ENCODE peak calls at places on chromosomes 16 and 17, in eight cellular contexts. Z is COR-L47; V is fibroblast of the aortic adventitia; C is OCI-LY7; A is G401; K is activated T-cell treated with anti-CD3 and anti-CD28 coated beads, Interleukin-2, amount 50 U/mL, for 72 hours; J is stimulated activated CD4-positive, alpha-beta T cell treated with anti-CD3 and anti-CD28 coated beads, Interleukin-15, amount 100 ng/mL, for 48 hours; H is CD4-positive, CD25-positive, alpha-beta regulatory T cell. R is an unnamed sample.

GRCh38 chr17:76027159-76027839 is at the start of gene EVPL:
- DNase-seq in Z (no peak), V (no peak), C (no peak), A (no peak), K (no peak), J (no peak), H (no peak), R (peak; percentile 95)

GRCh38 chr16:566475-567361 is at the start of gene NHLRC4:
- DNase-seq in Z (no peak), V (peak; percentile 61), C (peak; percentile 90), A (no peak), K (peak; percentile 72), J (no peak), H (peak; percentile 56), R (no peak)

GRCh38 chr16:4067262-4068001 is 48.8 kb downstream of the ADCY9 start:
- DNase-seq in Z (no peak), V (peak; percentile 68), C (no peak), A (no peak), K (no peak), J (no peak), H (no peak), R (no peak)

GRCh38 chr17:75331671-75332070 is 42.4 kb upstream of the SLC25A19 start:
- DNase-seq in Z (no peak), V (no peak), C (peak; percentile 49), A (no peak), K (no peak), J (no peak), H (no peak), R (no peak)

GRCh38 chr16:1612320-1613111 is at the start of gene CRAMP1:
- DNase-seq in Z (no peak), V (peak; percentile 4), C (peak; percentile 24), A (no peak), K (peak; percentile 28), J (no peak), H (no peak), R (no peak)

GRCh38 chr17:1958134-1958881 is 66.8 kb downstream of the RTN4RL1 start:
- DNase-seq in Z (no peak), V (peak; percentile 32), C (no peak), A (no peak), K (no peak), J (no peak), H (no peak), R (no peak)

GRCh38 chr16:54331241-54332002 is 44.8 kb upstream of the IRX3 start:
- DNase-seq in Z (no peak), V (no peak), C (no peak), A (no peak), K (no peak), J (no peak), H (no peak), R (no peak)

GRCh38 chr16:68908000-68908313 is 64.6 kb downstream of the TANGO6 start:
- DNase-seq in Z (no peak), V (no peak), C (no peak), A (no peak), K (no peak), J (no peak), H (no peak), R (no peak)

GRCh38 chr16:27344707-27345106 is 30.9 kb downstream of the IL4R start:
- DNase-seq in Z (no peak), V (no peak), C (no peak), A (no peak), K (no peak), J (no peak), H (no peak), R (no peak)

GRCh38 chr16:55036371-55036821 is 105.7 kb downstream of the IRX5 start:
- DNase-seq in Z (no peak), V (no peak), C (no peak), A (no peak), K (no peak), J (no peak), H (no peak), R (no peak)

GRCh38 chr17:7850970-7851437 is 3.9 kb upstream of the TMEM88 start:
- DNase-seq in Z (no peak), V (no peak), C (no peak), A (no peak), K (no peak), J (no peak), H (no peak), R (peak; percentile 59)

GRCh38 chr16:17377360-17378324 is 93.1 kb downstream of the XYLT1 start:
- DNase-seq in Z (no peak), V (peak; percentile 76), C (peak; percentile 73), A (no peak), K (no peak), J (no peak), H (no peak), R (no peak)

GRCh38 chr16:17567455-17567854 is 96.7 kb upstream of the XYLT1 start:
- DNase-seq in Z (no peak), V (no peak), C (no peak), A (no peak), K (no peak), J (no peak), H (no peak), R (no peak)

GRCh38 chr17:80414508-80414802 is 512 bp upstream of the ENDOV start:
- DNase-seq in Z (no peak), V (no peak), C (peak; percentile 30), A (no peak), K (no peak), J (no peak), H (no peak), R (no peak)

GRCh38 chr17:41544497-41544896 is 16.4 kb upstream of the KRT19 start:
- DNase-seq in Z (peak; percentile 42), V (no peak), C (no peak), A (no peak), K (no peak), J (no peak), H (no peak), R (no peak)

GRCh38 chr17:77566566-77566965 is 391.9 kb upstream of the TNRC6C start:
- DNase-seq in Z (no peak), V (no peak), C (no peak), A (no peak), K (no peak), J (no peak), H (no peak), R (peak; percentile 46)

GRCh38 chr17:2484876-2485275 is 26.8 kb downstream of the METTL16 start:
- DNase-seq in Z (peak; percentile 57), V (no peak), C (no peak), A (peak; percentile 26), K (no peak), J (no peak), H (no peak), R (no peak)

GRCh38 chr17:44203731-44204452 is 4.2 kb upstream of the ATXN7L3 start:
- DNase-seq in Z (peak; percentile 37), V (peak; percentile 71), C (peak; percentile 83), A (peak; percentile 54), K (peak; percentile 66), J (no peak), H (peak; percentile 44), R (no peak)

GRCh38 chr17:27949304-27949703 is 56.1 kb upstream of the LYRM9 start:
- DNase-seq in Z (no peak), V (no peak), C (no peak), A (no peak), K (no peak), J (no peak), H (no peak), R (no peak)

GRCh38 chr17:38465420-38466345 is 37.4 kb downstream of the ARHGAP23 start:
- DNase-seq in Z (no peak), V (peak; percentile 41), C (no peak), A (peak; percentile 68), K (no peak), J (no peak), H (no peak), R (no peak)

GRCh38 chr17:76472258-76472645 is 4.8 kb downstream of the AANAT start:
- DNase-seq in Z (no peak), V (no peak), C (no peak), A (no peak), K (no peak), J (no peak), H (no peak), R (no peak)

GRCh38 chr17:27793168-27793905 is 7.0 kb downstream of the NOS2 start:
- DNase-seq in Z (peak; percentile 12), V (no peak), C (no peak), A (peak; percentile 21), K (no peak), J (no peak), H (no peak), R (no peak)

GRCh38 chr16:87723224-87723619 is 42.6 kb downstream of the KLHDC4 start:
- DNase-seq in Z (peak; percentile 96), V (peak; percentile 2), C (peak; percentile 97), A (peak; percentile 77), K (no peak), J (no peak), H (no peak), R (peak; percentile 72)

GRCh38 chr17:51496378-51496777 is 236.0 kb downstream of the UTP18 start:
- DNase-seq in Z (no peak), V (no peak), C (no peak), A (no peak), K (no peak), J (no peak), H (no peak), R (no peak)

GRCh38 chr17:32492648-32493289 is 6.0 kb downstream of the CDK5R1 start:
- DNase-seq in Z (no peak), V (no peak), C (no peak), A (peak; percentile 25), K (no peak), J (no peak), H (no peak), R (peak; percentile 51)

GRCh38 chr17:78034429-78035091 is 76.1 kb downstream of the TNRC6C start:
- DNase-seq in Z (no peak), V (peak; percentile 47), C (no peak), A (no peak), K (no peak), J (no peak), H (no peak), R (no peak)

GRCh38 chr17:742147-742793 is 9.8 kb downstream of the GEMIN4 start:
- DNase-seq in Z (no peak), V (no peak), C (no peak), A (no peak), K (no peak), J (no peak), H (no peak), R (no peak)

GRCh38 chr16:53041196-53041977 is 11.3 kb downstream of the CHD9NB start:
- DNase-seq in Z (no peak), V (peak; percentile 86), C (no peak), A (peak; percentile 75), K (no peak), J (no peak), H (no peak), R (no peak)

GRCh38 chr17:66965801-66966528 is 1.5 kb downstream of the CACNG4 start:
- DNase-seq in Z (no peak), V (no peak), C (no peak), A (no peak), K (no peak), J (no peak), H (no peak), R (no peak)

GRCh38 chr16:11586856-11587642 is at the start of gene LITAF:
- DNase-seq in Z (no peak), V (peak; percentile 29), C (peak; percentile 55), A (peak; percentile 25), K (peak; percentile 77), J (no peak), H (peak; percentile 59), R (peak; percentile 90)

GRCh38 chr17:37609170-37610040 is at the start of gene SYNRG:
- DNase-seq in Z (peak; percentile 96), V (peak; percentile 95), C (peak; percentile 97), A (peak; percentile 96), K (peak; percentile 99), J (peak; percentile 92), H (peak; percentile 95), R (peak; percentile 97)

GRCh38 chr17:8574687-8575086 is 55.8 kb downstream of the MYH10 start:
- DNase-seq in Z (no peak), V (peak; percentile 62), C (no peak), A (no peak), K (no peak), J (no peak), H (no peak), R (no peak)

GRCh38 chr16:56519459-56520250 is at the start of gene BBS2:
- DNase-seq in Z (peak; percentile 78), V (peak; percentile 80), C (peak; percentile 91), A (peak; percentile 85), K (peak; percentile 91), J (peak; percentile 77), H (peak; percentile 90), R (peak; percentile 96)

GRCh38 chr16:81004646-81005353 is 1.9 kb downstream of the CMC2 start:
- DNase-seq in Z (peak; percentile 52), V (peak; percentile 83), C (peak; percentile 78), A (peak; percentile 81), K (peak; percentile 53), J (no peak), H (peak; percentile 76), R (no peak)

R was measured in upper lobe of right lung.